ENCODE peak calls at places on chromosome 4, in six cellular contexts. O is GM12878, X is endothelial cell of umbilical vein, D is HCT116, L is H1, G is HepG2. C is an unnamed sample.

GRCh38 chr4:19063662-19064061 is 1042.1 kb upstream of the LCORL start:
- DNase-seq in L (no peak), O (no peak), G (no peak), X (no peak), D (no peak), C (no peak)

GRCh38 chr4:122458625-122459024 is 2.1 kb upstream of the IL2 start:
- DNase-seq in D (no peak), L (no peak), X (peak; percentile 6), G (no peak), O (no peak), C (no peak)

GRCh38 chr4:23889814-23890269 is at the start of gene PPARGC1A:
- DNase-seq in X (no peak), D (no peak), O (no peak), L (no peak), G (peak; percentile 80), C (no peak)

GRCh38 chr4:3518511-3518880 is 13.7 kb downstream of the LRPAP1 start:
- DNase-seq in D (no peak), X (no peak), O (no peak), G (no peak), L (no peak), C (no peak)

GRCh38 chr4:114383721-114384120 is 214.9 kb upstream of the UGT8 start:
- DNase-seq in G (no peak), D (peak; percentile 34), X (peak; percentile 15), L (no peak), O (no peak), C (no peak)

GRCh38 chr4:11039494-11040142 is 355.1 kb upstream of the CLNK start:
- DNase-seq in G (no peak), O (no peak), D (no peak), L (no peak), X (no peak), C (no peak)

GRCh38 chr4:30968926-30969325 is 248.8 kb downstream of the PCDH7 start:
- DNase-seq in O (no peak), X (no peak), D (no peak), G (no peak), L (no peak), C (no peak)

GRCh38 chr4:181235361-181235760 is 1007.8 kb upstream of the TENM3 start:
- DNase-seq in D (no peak), G (no peak), X (no peak), O (no peak), L (no peak), C (no peak)

GRCh38 chr4:125676156-125676555 is 361.4 kb downstream of the FAT4 start:
- DNase-seq in X (no peak), L (no peak), G (no peak), D (no peak), O (no peak), C (no peak)

GRCh38 chr4:177012918-177013545 is 220.3 kb upstream of the VEGFC start:
- DNase-seq in G (no peak), O (no peak), X (no peak), L (no peak), D (no peak), C (no peak)

GRCh38 chr4:8780086-8780485 is 91.6 kb downstream of the HMX1 start:
- DNase-seq in X (no peak), G (no peak), L (no peak), O (no peak), D (no peak), C (no peak)

GRCh38 chr4:55733874-55734437 is 85.6 kb upstream of the EXOC1L start:
- DNase-seq in X (peak; percentile 57), O (no peak), D (peak; percentile 83), L (no peak), G (peak; percentile 8), C (no peak)

GRCh38 chr4:5708171-5708828 is at the start of gene EVC2:
- DNase-seq in O (no peak), D (no peak), L (no peak), X (peak; percentile 47), G (no peak), C (no peak)

GRCh38 chr4:105808459-105809041 is 86.7 kb upstream of the NPNT start:
- DNase-seq in D (peak; percentile 7), X (no peak), L (no peak), G (no peak), O (no peak), C (no peak)

GRCh38 chr4:19309365-19309764 is 942.3 kb upstream of the SLIT2 start:
- DNase-seq in O (no peak), X (peak; percentile 55), L (no peak), D (no peak), G (no peak), C (peak; percentile 77)

GRCh38 chr4:8637456-8637984 is 45.0 kb downstream of the CPZ start:
- DNase-seq in G (no peak), L (no peak), O (no peak), D (no peak), X (no peak), C (no peak)

GRCh38 chr4:173088144-173088543 is 80.5 kb upstream of the GALNT7 start:
- DNase-seq in O (no peak), G (no peak), D (no peak), L (no peak), X (no peak), C (no peak)

GRCh38 chr4:174423257-174423944 is 98.9 kb downstream of the HPGD start:
- DNase-seq in G (no peak), X (peak; percentile 58), O (no peak), D (peak; percentile 56), L (no peak), C (peak; percentile 55)

GRCh38 chr4:67879486-67879885 is 4.3 kb downstream of the TMPRSS11D start:
- DNase-seq in X (no peak), D (no peak), G (no peak), L (no peak), O (no peak), C (no peak)

GRCh38 chr4:121140712-121141111 is 23.4 kb downstream of the TNIP3 start:
- DNase-seq in G (no peak), X (no peak), L (no peak), O (no peak), D (no peak), C (no peak)

GRCh38 chr4:182653596-182653995 is 263.6 kb downstream of the DCTD start:
- DNase-seq in O (no peak), D (no peak), L (no peak), G (no peak), X (peak; percentile 97), C (no peak)

GRCh38 chr4:4456351-4456750 is 69.4 kb downstream of the NSG1 start:
- DNase-seq in O (no peak), L (no peak), X (peak; percentile 29), G (peak; percentile 17), D (no peak), C (no peak)

GRCh38 chr4:182103614-182104319 is 139.4 kb upstream of the TENM3 start:
- DNase-seq in X (no peak), G (no peak), O (no peak), L (no peak), D (no peak), C (no peak)

DNA sequence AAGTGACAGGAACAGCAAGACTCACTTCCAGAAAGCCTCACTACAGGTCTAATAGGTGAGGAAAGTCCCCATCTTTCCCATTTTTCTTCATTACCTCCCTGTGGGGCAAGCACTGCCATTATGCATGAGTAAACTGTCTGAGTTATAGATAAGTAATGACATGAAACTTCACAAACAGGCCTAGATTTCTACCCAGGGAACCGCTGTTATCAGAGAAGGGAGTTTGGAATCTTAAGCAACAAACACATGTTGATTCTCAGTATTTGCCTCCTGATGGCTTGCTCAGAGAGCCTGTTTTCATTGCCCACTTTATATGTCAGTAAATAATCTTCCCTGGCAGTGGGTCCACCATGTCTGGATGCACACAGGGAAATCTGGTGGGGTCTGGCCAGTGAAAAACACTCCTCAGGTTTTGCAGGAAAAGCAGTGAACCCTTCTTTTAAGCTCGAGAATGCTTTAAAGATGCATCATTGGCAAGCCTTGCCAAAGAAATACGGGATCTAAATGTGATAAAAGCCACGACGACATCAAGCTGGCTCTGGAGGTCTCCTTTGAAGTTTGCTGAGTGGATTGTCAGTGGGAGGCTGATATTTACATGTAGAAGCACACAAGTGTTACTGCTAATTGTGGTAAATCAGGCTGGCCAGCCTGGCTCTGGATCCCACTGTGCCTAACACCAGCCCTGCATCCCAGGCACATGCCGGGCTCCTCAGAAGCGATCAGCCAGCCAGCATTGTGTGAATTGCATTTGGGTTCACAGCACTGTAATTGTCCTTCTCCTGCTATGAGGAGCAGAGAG is 25.2 kb downstream of the PDGFRA start:
- DNase-seq in D (no peak), G (no peak), O (no peak), L (no peak), X (no peak), C (no peak)
- TF ChIP-seq EZH2 in D (no peak), G (no peak), O (no peak), L (no peak), X (no peak), C (no peak)

DNA sequence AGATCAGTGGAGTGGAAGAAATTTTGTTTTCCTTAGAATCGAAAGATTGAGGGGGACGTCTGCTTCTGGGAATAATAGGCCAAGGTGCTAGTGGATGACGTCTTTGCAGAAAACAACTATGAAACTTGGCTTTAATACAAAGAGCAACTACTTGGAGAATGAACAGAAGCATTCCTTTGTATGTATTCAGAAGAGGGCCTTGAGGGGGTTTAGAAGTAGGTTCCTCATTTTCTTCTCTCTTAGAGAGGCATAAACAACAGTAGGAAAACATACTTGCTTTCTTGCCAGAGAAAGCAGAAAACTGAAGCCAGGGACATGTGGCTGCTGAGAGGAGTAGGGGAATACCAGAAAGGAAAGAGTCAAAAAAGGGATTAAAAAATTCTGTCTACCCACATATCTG is 167.8 kb downstream of the ZNF330 start:
- DNase-seq in L (no peak), D (no peak), X (no peak), G (no peak), O (no peak), C (no peak)
- H3K9ac ChIP-seq in L (no peak overlapping the region), D (no peak overlapping the region), X (no peak overlapping the region), G (no peak overlapping the region), O (no peak overlapping the region), C (no peak overlapping the region)

DNA sequence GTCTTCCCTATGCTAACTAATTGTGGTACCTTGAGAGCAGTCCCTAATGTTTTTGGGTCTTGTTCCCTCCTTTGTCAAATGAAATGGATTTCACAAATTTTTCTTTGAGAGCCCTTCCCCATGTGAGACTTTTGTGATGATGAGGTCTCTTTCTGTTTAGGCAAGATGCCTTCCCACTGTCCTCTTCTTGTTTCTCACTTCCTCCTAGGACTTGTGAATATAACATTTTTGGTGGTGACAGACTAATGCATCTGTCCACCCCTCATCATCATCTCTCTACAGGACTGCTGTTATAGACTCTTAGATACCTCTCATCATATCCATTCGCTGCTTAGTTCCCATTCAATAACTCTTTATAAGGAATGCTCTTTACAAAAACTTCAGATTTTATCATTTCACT is 8.7 kb upstream of the ANK2 start:
- DNase-seq in L (no peak), X (no peak), D (no peak), O (no peak), G (no peak), C (no peak)
- TF ChIP-seq POLR2AphosphoS5 in L (no peak), X (no peak), D (no peak), O (no peak), G (no peak), C (no peak)

GRCh38 chr4:165873298-165874071 is 448 bp downstream of the TLL1 start:
- DNase-seq in O (no peak), X (no peak), L (no peak), G (peak; percentile 3), D (no peak), C (no peak)

GRCh38 chr4:165875446-165875845 is 2.4 kb downstream of the TLL1 start:
- DNase-seq in L (no peak), D (no peak), G (no peak), X (no peak), O (no peak), C (no peak)

GRCh38 chr4:165874799-165875371 is 1.8 kb downstream of the TLL1 start:
- DNase-seq in L (no peak), D (no peak), X (no peak), O (no peak), G (no peak), C (no peak)

GRCh38 chr4:165872443-165873297 is at the start of gene TLL1:
- DNase-seq in X (peak; percentile 50), L (no peak), O (no peak), G (no peak), D (no peak), C (no peak)

GRCh38 chr4:165874072-165874798 is 1.2 kb downstream of the TLL1 start:
- DNase-seq in L (no peak), G (no peak), X (peak; percentile 37), D (no peak), O (no peak), C (no peak)
- TF ChIP-seq EZH2 in L (peak; percentile 51), G (no peak), X (no peak), D (no peak), O (no peak), C (no peak)